ENCODE peak calls at places on chromosomes 2 and 18, in ten cellular contexts. L is iPS DF 6.9; B is spleen; Q is IMR-90; O is cardiac muscle cell; F is CD4-positive, alpha-beta memory T cell; P is astrocyte; V is H9; H is breast epithelium; N is neural progenitor cell. I is an unnamed sample. For H3K9me3, the result is how much of the 10 kb centered on the place peaks cover.

GRCh38 chr2:95054016-95054415 is 28.5 kb downstream of the MAL start:
- DNase-seq in O (no peak), B (peak), F (no peak), L (no peak), V (no peak), P (no peak), H (no peak), N (no peak), Q (no peak), I (no peak)

GRCh38 chr2:132583666-132584360 is 86.2 kb downstream of the LYPD1 start:
- DNase-seq in F (no peak), H (no peak), L (no peak), O (no peak), P (no peak), V (no peak), Q (no peak), N (no peak), B (no peak), I (no peak)

GRCh38 chr18:47280121-47280520 is 28.7 kb upstream of the SKOR2 start:
- DNase-seq in L (no peak), B (no peak), N (no peak), F (no peak), O (no peak), V (no peak), H (no peak), Q (no peak), P (no peak), I (no peak)

GRCh38 chr2:235051436-235052260 is 99.8 kb downstream of the SH3BP4 start:
- DNase-seq in H (no peak), L (no peak), V (no peak), F (no peak), P (peak), B (peak), O (no peak), N (no peak), Q (peak), I (no peak)

GRCh38 chr2:788227-789032 is 111.2 kb upstream of the TMEM18 start:
- DNase-seq in B (no peak), P (no peak), L (no peak), H (no peak), O (no peak), F (no peak), V (no peak), Q (no peak), N (no peak), I (no peak)

GRCh38 chr2:179049546-179050311 is at the start of gene CCDC141:
- DNase-seq in O (peak), Q (no peak), F (peak), L (no peak), B (no peak), N (no peak), H (no peak), P (no peak), V (no peak), I (no peak)

GRCh38 chr18:14976736-14977430 is 228.9 kb downstream of the ANKRD30B start:
- DNase-seq in L (no peak), F (no peak), N (no peak), H (no peak), Q (no peak), B (no peak), P (no peak), V (no peak), O (no peak), I (no peak)

GRCh38 chr18:23967321-23968089 is 47.0 kb upstream of the TTC39C start:
- DNase-seq in F (peak), L (no peak), Q (no peak), P (no peak), B (peak), V (no peak), H (no peak), O (no peak), N (no peak), I (no peak)

GRCh38 chr2:182521453-182522427 is 94.9 kb upstream of the PDE1A start:
- DNase-seq in N (no peak), F (no peak), L (no peak), B (no peak), O (no peak), H (no peak), Q (no peak), V (no peak), P (no peak), I (no peak)

GRCh38 chr2:20509766-20510490 is 63.1 kb downstream of the RHOB start:
- DNase-seq in H (peak), V (peak), O (peak), N (peak), B (no peak), P (peak), Q (peak), F (no peak), L (peak), I (no peak)

GRCh38 chr2:219908538-219908937 is 281.1 kb downstream of the SLC4A3 start:
- DNase-seq in B (no peak), V (no peak), F (no peak), Q (no peak), P (no peak), L (no peak), O (no peak), N (no peak), H (no peak), I (no peak)

GRCh38 chr2:59297829-59298228 is 1056.7 kb upstream of the FANCL start:
- DNase-seq in H (no peak), B (no peak), F (no peak), P (no peak), N (no peak), O (no peak), V (no peak), Q (no peak), L (no peak), I (no peak)

GRCh38 chr2:238449909-238450417 is 23.2 kb downstream of the ASB1 start:
- DNase-seq in Q (peak), P (no peak), N (no peak), H (peak), V (no peak), O (no peak), F (no peak), L (no peak), B (peak), I (no peak)

GRCh38 chr2:55018619-55019018 is 31.6 kb downstream of the RTN4 start:
- DNase-seq in V (no peak), B (no peak), P (no peak), O (no peak), L (no peak), H (no peak), N (no peak), Q (no peak), F (no peak), I (no peak)

GRCh38 chr2:56198936-56199335 is 15.1 kb downstream of the CCDC85A start:
- DNase-seq in N (no peak), B (no peak), P (no peak), H (no peak), Q (no peak), F (no peak), V (no peak), O (no peak), L (no peak), I (no peak)

GRCh38 chr2:239762742-239763269 is 262.3 kb downstream of the NDUFA10 start:
- DNase-seq in H (no peak), L (no peak), P (no peak), Q (no peak), F (no peak), N (no peak), O (no peak), V (no peak), B (peak), I (no peak)

GRCh38 chr2:64876137-64876647 is 113.0 kb upstream of the SLC1A4 start:
- DNase-seq in Q (peak), O (peak), L (no peak), F (no peak), B (no peak), N (peak), P (peak), V (peak), H (no peak), I (peak)

GRCh38 chr2:147045113-147045512 is 799.7 kb upstream of the ACVR2A start:
- DNase-seq in P (peak), F (peak), H (no peak), Q (peak), N (peak), L (peak), O (peak), B (no peak), V (peak), I (peak)

GRCh38 chr2:102620367-102620766 is 1.0 kb downstream of the SLC9A2 start:
- DNase-seq in H (no peak), N (no peak), P (no peak), V (peak), Q (no peak), L (no peak), O (no peak), B (no peak), F (no peak), I (no peak)

GRCh38 chr2:28802975-28803429 is 7.6 kb upstream of the SPDYA start:
- DNase-seq in V (no peak), L (no peak), P (peak), F (no peak), N (no peak), O (no peak), H (no peak), Q (peak), B (no peak), I (no peak)

GRCh38 chr2:73896362-73897239 is 3.8 kb downstream of the ACTG2 start:
- DNase-seq in F (no peak), N (no peak), O (no peak), L (no peak), Q (peak), P (peak), V (no peak), H (peak), B (no peak), I (no peak)

GRCh38 chr2:127179756-127180155 is 40.3 kb downstream of the CYP27C1 start:
- DNase-seq in N (no peak), F (no peak), O (no peak), V (no peak), Q (no peak), B (peak), H (no peak), P (no peak), L (no peak), I (no peak)

GRCh38 chr2:7242189-7242867 is 325.1 kb downstream of the RNF144A start:
- DNase-seq in V (no peak), Q (no peak), B (no peak), P (no peak), N (no peak), L (no peak), O (no peak), H (no peak), F (no peak), I (no peak)

GRCh38 chr2:167183916-167184315 is 295.6 kb downstream of the XIRP2 start:
- DNase-seq in B (no peak), P (no peak), L (no peak), O (no peak), Q (no peak), N (no peak), V (no peak), H (no peak), F (no peak), I (no peak)

GRCh38 chr2:43201016-43201415 is 25.4 kb downstream of the ZFP36L2 start:
- DNase-seq in N (no peak), H (no peak), F (no peak), P (no peak), O (no peak), L (no peak), V (no peak), B (no peak), Q (no peak), I (no peak)
- H3K9me3 ChIP-seq in N (under half), H (under half), F (under half), P (under half), O (under half), L (under half), V (under half), B (under half), Q (under half), I (under half)

GRCh38 chr2:138023298-138023697 is 59.0 kb downstream of the HNMT start:
- DNase-seq in N (no peak), P (peak), B (no peak), L (no peak), Q (no peak), O (no peak), V (no peak), H (no peak), F (no peak), I (no peak)

GRCh38 chr2:138021154-138021553 is 56.9 kb downstream of the HNMT start:
- DNase-seq in V (no peak), P (no peak), B (no peak), Q (no peak), H (no peak), L (no peak), F (no peak), O (no peak), N (no peak), I (no peak)

GRCh38 chr2:138026116-138026855 is 62.0 kb downstream of the HNMT start:
- DNase-seq in O (no peak), P (no peak), Q (no peak), V (no peak), B (no peak), L (no peak), N (no peak), F (no peak), H (no peak), I (no peak)

GRCh38 chr2:138020432-138020831 is 56.2 kb downstream of the HNMT start:
- DNase-seq in L (no peak), O (no peak), P (no peak), B (no peak), Q (no peak), F (no peak), N (no peak), H (no peak), V (no peak), I (no peak)

DNA sequence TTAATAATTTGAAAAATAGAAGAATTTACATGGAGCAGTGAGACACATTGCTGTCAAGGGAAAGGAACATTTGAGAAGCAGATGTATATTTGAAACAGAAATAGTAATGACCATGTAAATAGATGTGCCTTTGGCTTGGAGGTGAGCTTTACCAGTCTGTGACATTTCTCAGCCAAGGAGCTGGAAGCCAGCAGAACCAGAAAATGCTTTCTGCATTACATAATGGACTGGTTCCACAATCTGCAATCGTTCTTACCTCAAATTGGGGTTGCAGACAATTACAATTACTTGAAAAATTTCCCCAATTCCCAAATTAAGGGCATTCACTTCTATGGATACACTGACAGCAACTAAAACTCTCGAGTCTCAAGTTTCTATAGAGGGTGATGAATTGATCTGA is 59.7 kb downstream of the HNMT start:
- DNase-seq in B (no peak), H (no peak), N (no peak), O (no peak), Q (no peak), F (no peak), L (no peak), V (no peak), P (peak), I (no peak)
- H3K27ac ChIP-seq in B (no peak), H (no peak), N (no peak), O (no peak), Q (no peak), F (no peak), L (no peak), V (no peak), P (no peak), I (no peak)

DNA sequence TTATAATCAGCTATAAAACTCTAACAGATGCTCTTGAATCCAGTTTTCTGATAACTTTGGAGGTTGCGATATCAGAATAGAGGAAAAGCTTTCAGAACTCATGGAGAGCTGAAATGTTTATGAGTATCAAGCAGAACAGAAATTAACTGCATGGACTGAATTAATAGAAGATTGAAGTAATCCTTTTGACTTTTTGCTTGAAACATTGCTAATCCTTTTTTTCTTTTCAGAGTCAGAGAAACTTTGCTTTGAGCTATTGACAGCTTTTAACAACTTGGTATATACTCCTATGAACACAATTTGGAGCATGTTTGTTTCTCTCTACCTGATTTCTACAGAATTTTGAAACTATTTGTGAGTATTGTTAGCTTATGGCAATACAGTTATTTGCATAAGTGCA is 1254.8 kb downstream of the LRP1B start:
- DNase-seq in L (no peak), B (no peak), V (no peak), O (no peak), H (no peak), Q (no peak), N (no peak), F (no peak), P (no peak), I (no peak)
- H3K9me3 ChIP-seq in L (under half), B (under half), V (under half), O (under half), H (under half), Q (under half), N (under half), F (under half), P (under half), I (under half)

GRCh38 chr2:201257941-201258665 is 2.2 kb upstream of the CASP8 start:
- DNase-seq in V (peak), L (no peak), F (peak), B (peak), H (peak), Q (peak), P (peak), O (peak), N (no peak), I (no peak)

GRCh38 chr2:201258666-201258999 is 1.7 kb upstream of the CASP8 start:
- DNase-seq in N (peak), H (no peak), L (no peak), V (no peak), O (no peak), Q (no peak), P (no peak), B (no peak), F (no peak), I (no peak)

GRCh38 chr2:201257381-201257940 is 2.9 kb upstream of the CASP8 start:
- DNase-seq in P (no peak), V (peak), F (peak), B (peak), L (no peak), Q (peak), H (no peak), N (no peak), O (no peak), I (no peak)

GRCh38 chr2:201260302-201260800 is at the start of gene CASP8:
- DNase-seq in V (no peak), O (no peak), P (peak), B (peak), H (no peak), F (peak), N (no peak), L (no peak), Q (peak), I (no peak)

DNA sequence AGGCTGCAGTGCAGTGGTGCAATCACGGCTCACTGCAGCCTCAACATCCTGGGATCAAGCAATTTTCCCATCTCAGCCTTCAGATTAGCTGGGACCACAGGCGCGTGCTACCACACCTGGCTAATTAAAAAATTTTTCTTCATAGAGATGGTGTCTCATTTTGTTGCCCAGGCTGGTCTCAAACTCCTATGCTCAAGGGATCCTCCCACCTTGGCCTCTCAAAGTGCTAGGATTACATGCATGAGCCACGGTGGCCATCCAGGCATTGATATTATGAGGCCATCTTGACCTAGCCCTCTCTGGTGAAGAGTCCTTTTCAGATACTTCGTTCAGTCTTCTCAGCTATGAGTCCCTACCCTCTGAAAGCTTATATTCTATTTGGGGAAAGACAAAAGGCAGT is 1.1 kb upstream of the CASP8 start:
- DNase-seq in Q (no peak), B (no peak), F (no peak), V (no peak), N (no peak), H (no peak), O (no peak), L (no peak), P (no peak), I (no peak)
- H3K27ac ChIP-seq in Q (peak), B (peak), F (peak), V (no peak), N (no peak), H (peak), O (no peak), L (no peak), P (no peak), I (no peak)

DNA sequence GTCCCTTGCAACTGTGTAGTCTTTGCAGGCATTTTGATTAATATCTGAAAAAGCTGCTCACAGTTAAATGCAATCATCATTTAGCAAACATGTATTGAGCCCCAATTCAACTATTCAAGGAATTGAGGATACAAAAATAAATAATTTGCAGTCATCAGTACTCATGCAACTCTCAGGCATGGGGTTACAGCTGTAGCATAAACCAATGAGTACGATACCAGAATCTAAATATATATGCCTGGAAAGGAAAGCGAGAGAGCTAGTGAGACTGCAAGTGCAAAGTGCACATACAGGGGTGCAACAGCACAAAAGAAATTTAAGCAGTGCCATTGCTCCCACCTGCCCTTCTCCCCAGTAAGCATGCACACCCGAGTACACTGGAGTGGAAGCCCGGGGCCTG is 216.4 kb downstream of the AFF3 start:
- DNase-seq in V (no peak), O (no peak), F (no peak), N (no peak), P (no peak), H (no peak), B (no peak), L (no peak), Q (peak), I (no peak)
- H3K9me3 ChIP-seq in V (under half), O (under half), F (under half), N (under half), P (under half), H (under half), B (under half), L (under half), Q (under half), I (under half)

DNA sequence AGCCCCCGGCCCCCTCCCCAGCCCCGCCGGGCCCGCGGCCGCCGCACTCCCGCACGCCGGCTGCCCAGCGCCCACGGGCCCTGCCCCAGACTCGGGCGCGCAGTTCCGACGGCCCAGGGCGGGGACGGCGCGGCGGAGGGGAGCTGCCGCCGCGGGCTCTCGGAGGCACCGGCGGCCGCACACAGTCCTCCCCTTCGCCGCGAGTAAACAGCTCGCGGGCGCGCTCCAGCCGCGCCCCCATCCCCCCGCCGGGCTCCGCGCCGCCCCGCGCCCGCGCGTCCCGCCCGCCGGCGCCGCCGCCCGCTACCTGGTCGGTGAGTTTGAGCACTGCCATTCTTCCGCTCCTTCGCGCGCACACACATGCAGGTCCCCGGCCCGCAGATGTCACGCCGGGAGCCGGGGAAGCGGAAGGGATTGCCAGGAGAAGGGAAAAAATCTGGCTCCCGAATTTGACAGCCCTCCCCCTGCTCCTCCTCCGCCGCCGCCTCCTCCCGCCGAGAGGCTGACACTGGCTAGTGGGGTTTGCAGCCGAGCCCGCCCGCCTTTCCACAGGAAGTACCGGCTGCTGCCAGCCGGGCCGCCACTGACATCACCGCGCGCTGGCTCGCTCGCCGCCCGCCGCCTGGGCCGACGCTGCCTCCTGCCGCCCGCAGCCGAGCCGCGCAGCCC is at the start of gene ANKRD44:
- DNase-seq in N (peak), F (peak), O (peak), V (peak), L (no peak), B (peak), H (peak), Q (peak), P (peak), I (peak)
- H3K27ac ChIP-seq in N (no peak), F (peak), O (no peak), V (no peak), L (no peak), B (peak), H (peak), Q (peak), P (no peak), I (no peak)